ENCODE peak calls at places on chromosomes 12 and 14, in seven cellular contexts. T, Q, H, R, L, E and P are unnamed samples.
A peak's percentile ranks its signal among the peaks of the same experiment; 100 is the strongest.

GRCh38 chr12:117032593-117033381 is 66.4 kb downstream of the TESC start:
- DNase-seq in E (no peak), L (no peak), Q (peak; percentile 77), R (peak; percentile 12), H (no peak), T (no peak), P (peak; percentile 9)

GRCh38 chr14:46661728-46662127 is 10.1 kb upstream of the RPL10L start:
- DNase-seq in Q (no peak), R (no peak), T (peak; percentile 9), H (no peak), L (peak; percentile 0), E (no peak), P (no peak)

GRCh38 chr12:91958816-91959215 is 186.8 kb downstream of the BTG1 start:
- DNase-seq in L (no peak), T (peak; percentile 11), E (no peak), R (peak; percentile 76), Q (no peak), H (no peak), P (peak; percentile 70)

GRCh38 chr14:73168691-73169090 is 32.4 kb downstream of the PSEN1 start:
- DNase-seq in E (no peak), T (no peak), L (no peak), H (no peak), R (no peak), Q (no peak), P (no peak)

GRCh38 chr12:68138480-68138879 is 21.1 kb downstream of the IFNG start:
- DNase-seq in T (no peak), L (no peak), H (no peak), R (no peak), E (no peak), Q (no peak), P (no peak)

GRCh38 chr14:85532981-85533820 is 3.3 kb downstream of the FLRT2 start:
- DNase-seq in R (peak; percentile 87), H (peak; percentile 46), E (peak; percentile 63), L (no peak), Q (peak; percentile 75), T (peak; percentile 82), P (peak; percentile 91)

GRCh38 chr14:63764103-63764502 is 36.2 kb upstream of the SGPP1 start:
- DNase-seq in H (no peak), L (no peak), Q (no peak), T (no peak), R (no peak), E (no peak), P (no peak)

GRCh38 chr12:46357438-46358324 is 14.9 kb downstream of the SLC38A2 start:
- DNase-seq in R (peak; percentile 93), T (no peak), Q (no peak), L (peak; percentile 84), E (no peak), H (no peak), P (peak; percentile 90)

GRCh38 chr14:81429028-81429427 is 28.9 kb upstream of the STON2 start:
- DNase-seq in L (no peak), E (no peak), R (no peak), H (no peak), Q (no peak), T (no peak), P (no peak)

GRCh38 chr12:8050600-8051250 is 15.4 kb downstream of the C3AR1 start:
- DNase-seq in Q (no peak), R (no peak), H (no peak), E (no peak), L (no peak), T (no peak), P (no peak)

GRCh38 chr12:45337835-45338234 is 121.9 kb downstream of the ANO6 start:
- DNase-seq in T (no peak), R (no peak), L (no peak), H (no peak), E (no peak), Q (no peak), P (no peak)

GRCh38 chr14:71119832-71120231 is 212.6 kb downstream of the PCNX1 start:
- DNase-seq in T (no peak), R (no peak), L (no peak), H (no peak), Q (no peak), E (no peak), P (peak; percentile 17)

GRCh38 chr12:55072093-55072492 is 52.3 kb downstream of the NEUROD4 start:
- DNase-seq in E (peak; percentile 15), H (peak; percentile 7), R (peak; percentile 13), L (peak; percentile 22), T (peak; percentile 55), Q (peak; percentile 81), P (peak; percentile 15)

GRCh38 chr12:122789637-122790036 is 15.3 kb downstream of the CCDC62 start:
- DNase-seq in E (no peak), H (no peak), Q (no peak), T (no peak), R (no peak), L (no peak), P (no peak)

GRCh38 chr12:16076553-16076952 is 165.4 kb downstream of the DERA start:
- DNase-seq in H (peak; percentile 28), E (no peak), L (peak; percentile 29), R (peak; percentile 22), Q (no peak), T (peak; percentile 41), P (peak; percentile 45)

GRCh38 chr12:14399871-14400270 is 34.4 kb downstream of the ATF7IP start:
- DNase-seq in E (no peak), Q (no peak), T (no peak), R (peak; percentile 38), H (no peak), L (no peak), P (peak; percentile 56)

GRCh38 chr12:14403293-14403692 is 37.8 kb downstream of the ATF7IP start:
- DNase-seq in E (no peak), L (no peak), Q (no peak), T (no peak), H (no peak), R (no peak), P (no peak)

GRCh38 chr12:14402697-14403096 is 37.2 kb downstream of the ATF7IP start:
- DNase-seq in Q (no peak), T (no peak), L (no peak), E (no peak), H (no peak), R (no peak), P (no peak)

GRCh38 chr12:14400599-14400998 is 35.1 kb downstream of the ATF7IP start:
- DNase-seq in E (no peak), H (no peak), L (no peak), R (no peak), T (no peak), Q (no peak), P (no peak)

GRCh38 chr12:14403711-14404164 is 38.3 kb downstream of the ATF7IP start:
- DNase-seq in T (peak; percentile 67), H (no peak), E (no peak), R (peak; percentile 80), Q (no peak), L (no peak), P (peak; percentile 69)
- H3K4me3 ChIP-seq in T (no peak overlapping the region), H (no peak overlapping the region), E (no peak overlapping the region), R (no peak overlapping the region), Q (no peak overlapping the region), L (no peak overlapping the region), P (no peak overlapping the region)

GRCh38 chr12:125187148-125187733 is 122.0 kb downstream of the AACS start:
- DNase-seq in E (no peak), T (no peak), H (no peak), Q (no peak), L (no peak), R (no peak), P (no peak)
- H3K4me3 ChIP-seq in E (no peak overlapping the region), T (no peak overlapping the region), H (peak overlapping the region; percentile 47), Q (peak overlapping the region; percentile 9), L (peak overlapping the region; percentile 40), R (peak overlapping the region; percentile 46), P (no peak overlapping the region)

DNA sequence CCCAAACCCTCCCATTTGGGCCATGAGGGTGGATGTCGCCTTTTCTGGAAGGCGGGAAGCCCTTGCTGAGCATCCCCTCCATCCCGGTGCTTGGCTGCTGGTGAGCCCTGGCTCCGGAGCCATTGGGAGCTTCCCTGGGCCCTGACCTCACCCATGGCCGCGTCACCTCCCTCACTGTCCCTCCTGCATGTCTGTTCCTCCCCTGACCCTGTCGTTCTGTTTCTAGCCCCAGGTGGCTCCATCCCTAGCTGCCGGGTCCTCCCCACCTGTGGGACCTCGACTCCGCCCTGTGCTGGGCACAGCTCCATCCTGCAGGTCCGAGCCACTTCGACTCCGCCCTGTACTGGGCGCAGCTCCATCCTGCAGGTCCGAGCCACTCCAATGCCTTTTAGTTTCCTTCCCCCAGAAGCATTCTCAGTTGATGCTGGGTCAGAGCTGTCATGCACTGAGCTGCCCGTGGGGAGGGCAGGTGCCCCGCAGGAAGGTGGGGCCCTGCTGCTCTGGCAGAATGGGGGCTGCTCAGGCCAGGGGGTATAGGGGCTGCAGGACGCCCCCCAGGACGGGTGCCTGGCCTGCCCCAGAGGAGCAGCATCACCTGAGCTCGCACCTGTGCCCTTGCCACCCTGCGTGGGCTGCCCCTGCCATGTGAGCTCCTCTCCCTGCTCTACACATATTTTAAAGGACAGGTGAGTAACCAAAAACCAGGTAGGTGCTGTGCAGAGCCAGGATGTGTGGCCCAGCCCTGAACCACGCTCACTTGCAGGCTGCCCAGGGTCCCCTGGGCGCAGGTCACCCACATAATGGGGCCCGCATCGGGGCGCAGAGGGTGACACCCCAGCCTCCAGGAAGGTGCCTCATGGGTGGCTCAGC is 19.0 kb downstream of the NOC4L start:
- DNase-seq in E (no peak), Q (peak; percentile 77), H (no peak), L (no peak), R (no peak), T (no peak), P (no peak)
- H3K4me3 ChIP-seq in E (no peak overlapping the region), Q (no peak overlapping the region), H (no peak overlapping the region), L (no peak overlapping the region), R (peak overlapping the region; percentile 24), T (no peak overlapping the region), P (no peak overlapping the region)

DNA sequence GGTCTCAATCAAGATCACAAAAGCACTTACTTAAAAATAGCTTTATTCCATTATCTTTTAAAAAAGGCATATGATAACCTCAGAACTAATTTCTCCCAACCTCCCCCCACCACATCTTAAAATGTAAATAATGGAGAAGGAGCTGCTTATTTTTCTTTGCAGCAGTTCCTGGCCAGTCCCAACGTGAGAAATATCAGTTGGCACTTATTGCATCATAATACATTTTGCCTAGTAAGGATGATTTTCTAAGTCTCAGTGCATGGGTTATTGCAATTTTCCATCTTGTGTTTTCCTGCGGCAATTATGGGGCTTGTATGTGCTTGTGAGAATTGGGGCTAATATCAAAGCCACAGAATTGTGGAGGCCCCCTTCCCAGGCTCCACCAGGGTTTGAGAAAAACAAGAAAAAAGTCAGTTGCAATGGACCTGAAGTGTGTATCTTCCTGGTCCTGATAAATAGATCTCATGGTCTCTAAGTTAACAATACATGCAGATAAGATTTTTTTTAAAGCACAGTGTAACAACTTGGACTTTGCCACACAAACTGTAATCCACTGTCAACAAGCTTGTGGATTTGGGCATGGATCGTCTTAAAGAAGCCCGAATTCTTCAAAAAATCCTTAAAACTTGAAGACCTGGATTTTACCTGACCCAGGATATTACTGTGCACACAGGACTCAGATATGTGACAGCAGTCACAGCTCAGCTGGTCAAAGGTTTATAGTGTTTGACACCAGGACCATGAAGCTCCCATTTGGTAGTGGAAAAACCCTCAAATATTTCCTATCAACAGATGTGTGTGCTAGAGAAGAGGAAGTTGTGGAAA is 2.8 kb upstream of the WSB2 start:
- DNase-seq in T (peak; percentile 41), L (no peak), Q (no peak), H (no peak), R (peak; percentile 53), E (no peak), P (no peak)
- H3K4me3 ChIP-seq in T (no peak overlapping the region), L (no peak overlapping the region), Q (no peak overlapping the region), H (no peak overlapping the region), R (no peak overlapping the region), E (no peak overlapping the region), P (no peak overlapping the region)